ENCODE peak calls at places on chromosomes 16 and 17, in seven cellular contexts. One of them, this sample, is unnamed.
A peak's percentile ranks its signal among the peaks of the same experiment; 100 is the strongest.

GRCh38 chr16:19085679-19086200 is 18.3 kb downstream of the COQ7 start:
- DNase-seq in hippocampal formation: no peak
- DNase-seq in lower leg skin: peak; percentile 72
- DNase-seq in GM12891: no peak
- DNase-seq in retina: no peak
- DNase-seq in epithelial cell of prostate: no peak
- DNase-seq in RPMI8226: peak; percentile 72
- DNase-seq in this sample: peak; percentile 42

GRCh38 chr17:77724876-77725615 is 233.5 kb upstream of the TNRC6C start:
- DNase-seq in hippocampal formation: no peak
- DNase-seq in RPMI8226: peak; percentile 99
- DNase-seq in GM12891: no peak
- DNase-seq in lower leg skin: peak; percentile 73
- DNase-seq in retina: no peak
- DNase-seq in epithelial cell of prostate: no peak
- DNase-seq in this sample: no peak

GRCh38 chr17:41464682-41465081 is 2.5 kb downstream of the KRT32 start:
- DNase-seq in RPMI8226: peak; percentile 31
- DNase-seq in retina: no peak
- DNase-seq in hippocampal formation: no peak
- DNase-seq in GM12891: no peak
- DNase-seq in epithelial cell of prostate: peak; percentile 87
- DNase-seq in lower leg skin: no peak
- DNase-seq in this sample: peak; percentile 98

GRCh38 chr17:17097763-17098345 is 55.6 kb downstream of the MPRIP start:
- DNase-seq in RPMI8226: no peak
- DNase-seq in retina: no peak
- DNase-seq in hippocampal formation: no peak
- DNase-seq in GM12891: no peak
- DNase-seq in epithelial cell of prostate: no peak
- DNase-seq in lower leg skin: no peak
- DNase-seq in this sample: no peak

GRCh38 chr16:22123146-22123545 is 30.8 kb downstream of the VWA3A start:
- DNase-seq in retina: no peak
- DNase-seq in hippocampal formation: no peak
- DNase-seq in epithelial cell of prostate: no peak
- DNase-seq in lower leg skin: no peak
- DNase-seq in RPMI8226: peak; percentile 33
- DNase-seq in GM12891: no peak
- DNase-seq in this sample: no peak

GRCh38 chr16:89841275-89841674 is 13.0 kb downstream of the SPIRE2 start:
- DNase-seq in GM12891: no peak
- DNase-seq in hippocampal formation: no peak
- DNase-seq in epithelial cell of prostate: no peak
- DNase-seq in RPMI8226: no peak
- DNase-seq in lower leg skin: no peak
- DNase-seq in retina: no peak
- DNase-seq in this sample: no peak

GRCh38 chr17:57482657-57483056 is 226.3 kb downstream of the MSI2 start:
- DNase-seq in hippocampal formation: no peak
- DNase-seq in retina: no peak
- DNase-seq in GM12891: no peak
- DNase-seq in RPMI8226: no peak
- DNase-seq in lower leg skin: no peak
- DNase-seq in epithelial cell of prostate: no peak
- DNase-seq in this sample: peak; percentile 20

GRCh38 chr17:67047382-67047781 is 3.0 kb downstream of the CACNG1 start:
- DNase-seq in lower leg skin: no peak
- DNase-seq in retina: no peak
- DNase-seq in GM12891: no peak
- DNase-seq in epithelial cell of prostate: no peak
- DNase-seq in hippocampal formation: no peak
- DNase-seq in RPMI8226: no peak
- DNase-seq in this sample: no peak

GRCh38 chr17:65268832-65269231 is 131.7 kb downstream of the RGS9 start:
- DNase-seq in GM12891: no peak
- DNase-seq in hippocampal formation: no peak
- DNase-seq in lower leg skin: no peak
- DNase-seq in retina: no peak
- DNase-seq in epithelial cell of prostate: no peak
- DNase-seq in RPMI8226: no peak
- DNase-seq in this sample: peak; percentile 55

GRCh38 chr16:85006639-85007038 is 4.7 kb downstream of the ZDHHC7 start:
- DNase-seq in hippocampal formation: no peak
- DNase-seq in epithelial cell of prostate: no peak
- DNase-seq in lower leg skin: no peak
- DNase-seq in RPMI8226: no peak
- DNase-seq in retina: no peak
- DNase-seq in GM12891: no peak
- DNase-seq in this sample: peak; percentile 56

GRCh38 chr16:88809068-88809675 is 2.6 kb downstream of the APRT start:
- DNase-seq in hippocampal formation: no peak
- DNase-seq in RPMI8226: peak; percentile 15
- DNase-seq in epithelial cell of prostate: no peak
- DNase-seq in retina: no peak
- DNase-seq in GM12891: no peak
- DNase-seq in lower leg skin: no peak
- DNase-seq in this sample: peak; percentile 54

GRCh38 chr16:17359778-17360177 is 111.0 kb downstream of the XYLT1 start:
- DNase-seq in epithelial cell of prostate: no peak
- DNase-seq in hippocampal formation: peak; percentile 40
- DNase-seq in retina: no peak
- DNase-seq in RPMI8226: peak; percentile 25
- DNase-seq in lower leg skin: no peak
- DNase-seq in GM12891: no peak
- DNase-seq in this sample: peak; percentile 79

GRCh38 chr16:2827831-2828520 is 2.1 kb upstream of the ZG16B start:
- DNase-seq in GM12891: no peak
- DNase-seq in epithelial cell of prostate: no peak
- DNase-seq in RPMI8226: no peak
- DNase-seq in lower leg skin: no peak
- DNase-seq in hippocampal formation: no peak
- DNase-seq in retina: no peak
- DNase-seq in this sample: no peak

GRCh38 chr17:64150237-64151015 is 20.5 kb upstream of the ERN1 start:
- DNase-seq in GM12891: no peak
- DNase-seq in retina: no peak
- DNase-seq in RPMI8226: no peak
- DNase-seq in epithelial cell of prostate: no peak
- DNase-seq in hippocampal formation: no peak
- DNase-seq in lower leg skin: peak; percentile 72
- DNase-seq in this sample: peak; percentile 23

GRCh38 chr16:2954647-2955381 is 9.3 kb upstream of the KREMEN2 start:
- DNase-seq in RPMI8226: no peak
- DNase-seq in epithelial cell of prostate: no peak
- DNase-seq in GM12891: no peak
- DNase-seq in retina: no peak
- DNase-seq in hippocampal formation: no peak
- DNase-seq in lower leg skin: no peak
- DNase-seq in this sample: no peak

GRCh38 chr17:27630607-27631408 is at the start of gene LGALS9:
- DNase-seq in retina: no peak
- DNase-seq in RPMI8226: peak; percentile 61
- DNase-seq in GM12891: no peak
- DNase-seq in hippocampal formation: no peak
- DNase-seq in lower leg skin: no peak
- DNase-seq in epithelial cell of prostate: no peak
- DNase-seq in this sample: peak; percentile 59

GRCh38 chr16:81237282-81237681 is 1.2 kb upstream of the BCO1 start:
- DNase-seq in retina: no peak
- DNase-seq in GM12891: no peak
- DNase-seq in lower leg skin: no peak
- DNase-seq in RPMI8226: no peak
- DNase-seq in hippocampal formation: no peak
- DNase-seq in epithelial cell of prostate: peak; percentile 60
- DNase-seq in this sample: no peak

GRCh38 chr16:31365131-31365865 is 10.3 kb downstream of the ITGAX start:
- DNase-seq in hippocampal formation: no peak
- DNase-seq in epithelial cell of prostate: no peak
- DNase-seq in GM12891: peak; percentile 57
- DNase-seq in RPMI8226: peak; percentile 51
- DNase-seq in lower leg skin: no peak
- DNase-seq in retina: no peak
- DNase-seq in this sample: no peak

GRCh38 chr16:79628501-79628975 is 28.0 kb upstream of the MAF start:
- DNase-seq in RPMI8226: peak; percentile 88
- DNase-seq in lower leg skin: no peak
- DNase-seq in hippocampal formation: no peak
- DNase-seq in GM12891: peak; percentile 13
- DNase-seq in retina: no peak
- DNase-seq in epithelial cell of prostate: no peak
- DNase-seq in this sample: peak; percentile 25